ENCODE peak calls at places on chromosomes 5 and 9, in ten cellular contexts. R, D, X, A, C, L, S, H, E and Z are unnamed samples.
A peak's percentile ranks its signal among the peaks of the same experiment; 100 is the strongest.

GRCh38 chr5:179568731-179569130 is 18.4 kb downstream of the RUFY1 start:
- DNase-seq in R (no peak), D (no peak), X (no peak), A (no peak), C (no peak), L (no peak), S (no peak), H (no peak), E (peak; percentile 90), Z (no peak)

GRCh38 chr5:78699565-78700143 is 51.1 kb upstream of the LHFPL2 start:
- DNase-seq in R (no peak), D (peak; percentile 49), X (peak; percentile 60), A (no peak), C (no peak), L (peak; percentile 10), S (no peak), H (no peak), E (peak; percentile 56), Z (peak; percentile 98)

GRCh38 chr9:5321058-5321457 is 16.5 kb upstream of the RLN2 start:
- DNase-seq in R (no peak), D (no peak), X (no peak), A (no peak), C (no peak), L (no peak), S (no peak), H (no peak), E (no peak), Z (no peak)

GRCh38 chr9:114275246-114275994 is 47.5 kb upstream of the ORM1 start:
- DNase-seq in R (no peak), D (no peak), X (no peak), A (no peak), C (no peak), L (no peak), S (peak; percentile 31), H (peak; percentile 70), E (no peak), Z (no peak)

GRCh38 chr9:118522093-118523028 is 818.2 kb downstream of the TLR4 start:
- DNase-seq in R (no peak), D (peak; percentile 71), X (peak; percentile 56), A (no peak), C (peak; percentile 8), L (peak; percentile 30), S (peak; percentile 25), H (no peak), E (peak; percentile 79), Z (peak; percentile 36)

GRCh38 chr9:114112778-114113585 is 13.9 kb upstream of the KIF12 start:
- DNase-seq in R (no peak), D (no peak), X (no peak), A (peak; percentile 76), C (no peak), L (peak; percentile 68), S (peak; percentile 70), H (peak; percentile 91), E (no peak), Z (no peak)

GRCh38 chr5:107555425-107556090 is 115.2 kb downstream of the EFNA5 start:
- DNase-seq in R (no peak), D (no peak), X (no peak), A (no peak), C (no peak), L (no peak), S (no peak), H (no peak), E (no peak), Z (no peak)

GRCh38 chr5:65796269-65796668 is 74.3 kb downstream of the NLN start:
- DNase-seq in R (no peak), D (no peak), X (no peak), A (no peak), C (no peak), L (no peak), S (no peak), H (no peak), E (no peak), Z (no peak)

GRCh38 chr5:1808466-1808865 is 7.3 kb downstream of the NDUFS6 start:
- DNase-seq in R (no peak), D (no peak), X (no peak), A (no peak), C (no peak), L (no peak), S (no peak), H (no peak), E (no peak), Z (no peak)

GRCh38 chr9:98886691-98887229 is 56.9 kb upstream of the COL15A1 start:
- DNase-seq in R (no peak), D (no peak), X (no peak), A (no peak), C (no peak), L (no peak), S (no peak), H (no peak), E (peak; percentile 26), Z (no peak)

GRCh38 chr5:56525117-56525516 is 290.2 kb upstream of the MAP3K1 start:
- DNase-seq in R (no peak), D (no peak), X (no peak), A (no peak), C (no peak), L (no peak), S (no peak), H (no peak), E (peak; percentile 16), Z (peak; percentile 54)

GRCh38 chr9:134775552-134775951 is 105.1 kb upstream of the FCN2 start:
- DNase-seq in R (no peak), D (no peak), X (peak; percentile 18), A (no peak), C (no peak), L (no peak), S (no peak), H (no peak), E (no peak), Z (no peak)

GRCh38 chr5:158166424-158166823 is 307.5 kb upstream of the CLINT1 start:
- DNase-seq in R (no peak), D (no peak), X (no peak), A (no peak), C (no peak), L (no peak), S (no peak), H (no peak), E (no peak), Z (no peak)

GRCh38 chr9:134205636-134206316 is 41.4 kb upstream of the RNU6ATAC start:
- DNase-seq in R (no peak), D (no peak), X (no peak), A (peak; percentile 15), C (no peak), L (peak; percentile 38), S (peak; percentile 16), H (no peak), E (peak; percentile 23), Z (no peak)

GRCh38 chr9:82961504-82962125 is 101.3 kb downstream of the RASEF start:
- DNase-seq in R (no peak), D (peak; percentile 49), X (peak; percentile 62), A (peak; percentile 41), C (peak; percentile 62), L (peak; percentile 92), S (peak; percentile 72), H (no peak), E (peak; percentile 74), Z (peak; percentile 64)

GRCh38 chr9:128149001-128149701 is at the start of gene LCN2:
- DNase-seq in R (no peak), D (no peak), X (no peak), A (no peak), C (no peak), L (peak; percentile 89), S (peak; percentile 67), H (no peak), E (no peak), Z (peak; percentile 93)

GRCh38 chr5:134647750-134648424 is 698 bp upstream of the SEC24A start:
- DNase-seq in R (peak; percentile 12), D (no peak), X (no peak), A (peak; percentile 55), C (no peak), L (peak; percentile 42), S (no peak), H (no peak), E (no peak), Z (peak; percentile 85)

GRCh38 chr5:129098488-129099183 is 4.1 kb downstream of the ISOC1 start:
- DNase-seq in R (peak; percentile 13), D (no peak), X (no peak), A (no peak), C (no peak), L (no peak), S (no peak), H (no peak), E (peak; percentile 30), Z (no peak)